ENCODE peak calls at places on chromosome 21, in seven cellular contexts. One of them, this sample, is unnamed.

GRCh38 chr21:31559368-31560119 is 99.9 kb upstream of the SOD1 start:
- DNase-seq in GM12865: peak; percentile 78
- DNase-seq in HL-60: no peak
- DNase-seq in LNCaP clone FGC: no peak
- DNase-seq in stomach: peak; percentile 90
- DNase-seq in upper lobe of right lung: peak; percentile 88
- DNase-seq in MM.1S: peak; percentile 99
- DNase-seq in this sample: peak; percentile 63

GRCh38 chr21:38386967-38387366 is 111.3 kb downstream of the ERG start:
- DNase-seq in GM12865: no peak
- DNase-seq in HL-60: peak; percentile 47
- DNase-seq in LNCaP clone FGC: no peak
- DNase-seq in stomach: no peak
- DNase-seq in upper lobe of right lung: no peak
- DNase-seq in MM.1S: peak; percentile 20
- DNase-seq in this sample: no peak

GRCh38 chr21:34878940-34879339 is 170.2 kb downstream of the RUNX1 start:
- DNase-seq in GM12865: no peak
- DNase-seq in HL-60: no peak
- DNase-seq in LNCaP clone FGC: no peak
- DNase-seq in stomach: no peak
- DNase-seq in upper lobe of right lung: no peak
- DNase-seq in MM.1S: no peak
- DNase-seq in this sample: no peak

GRCh38 chr21:21097425-21097824 is 99.2 kb downstream of the NCAM2 start:
- DNase-seq in GM12865: no peak
- DNase-seq in HL-60: no peak
- DNase-seq in LNCaP clone FGC: no peak
- DNase-seq in stomach: no peak
- DNase-seq in upper lobe of right lung: no peak
- DNase-seq in MM.1S: no peak
- DNase-seq in this sample: no peak

GRCh38 chr21:15631342-15631741 is 98.4 kb upstream of the USP25 start:
- DNase-seq in GM12865: no peak
- DNase-seq in HL-60: no peak
- DNase-seq in LNCaP clone FGC: no peak
- DNase-seq in stomach: no peak
- DNase-seq in upper lobe of right lung: no peak
- DNase-seq in MM.1S: no peak
- DNase-seq in this sample: no peak

GRCh38 chr21:44984428-44984791 is 44.6 kb downstream of the SLX9 start:
- DNase-seq in GM12865: no peak
- DNase-seq in HL-60: no peak
- DNase-seq in LNCaP clone FGC: no peak
- DNase-seq in stomach: no peak
- DNase-seq in upper lobe of right lung: peak; percentile 65
- DNase-seq in MM.1S: no peak
- DNase-seq in this sample: no peak

GRCh38 chr21:15722591-15723324 is 7.0 kb upstream of the USP25 start:
- DNase-seq in GM12865: no peak
- DNase-seq in HL-60: no peak
- DNase-seq in LNCaP clone FGC: peak; percentile 63
- DNase-seq in stomach: peak; percentile 43
- DNase-seq in upper lobe of right lung: no peak
- DNase-seq in MM.1S: no peak
- DNase-seq in this sample: no peak

GRCh38 chr21:45471229-45472052 is 66.5 kb downstream of the COL18A1 start:
- DNase-seq in GM12865: no peak
- DNase-seq in HL-60: no peak
- DNase-seq in LNCaP clone FGC: no peak
- DNase-seq in stomach: no peak
- DNase-seq in upper lobe of right lung: no peak
- DNase-seq in MM.1S: no peak
- DNase-seq in this sample: no peak

GRCh38 chr21:39728341-39728740 is 16.6 kb upstream of the IGSF5 start:
- DNase-seq in GM12865: no peak
- DNase-seq in HL-60: no peak
- DNase-seq in LNCaP clone FGC: no peak
- DNase-seq in stomach: no peak
- DNase-seq in upper lobe of right lung: no peak
- DNase-seq in MM.1S: no peak
- DNase-seq in this sample: no peak

GRCh38 chr21:35090403-35090802 is 41.3 kb upstream of the RUNX1 start:
- DNase-seq in GM12865: no peak
- DNase-seq in HL-60: no peak
- DNase-seq in LNCaP clone FGC: no peak
- DNase-seq in stomach: no peak
- DNase-seq in upper lobe of right lung: no peak
- DNase-seq in MM.1S: no peak
- DNase-seq in this sample: no peak

GRCh38 chr21:43702785-43703067 is 16.2 kb upstream of the PDXK start:
- DNase-seq in GM12865: no peak
- DNase-seq in HL-60: no peak
- DNase-seq in LNCaP clone FGC: no peak
- DNase-seq in stomach: no peak
- DNase-seq in upper lobe of right lung: no peak
- DNase-seq in MM.1S: no peak
- DNase-seq in this sample: no peak

GRCh38 chr21:20856926-20857325 is 141.3 kb upstream of the NCAM2 start:
- DNase-seq in GM12865: no peak
- DNase-seq in HL-60: no peak
- DNase-seq in LNCaP clone FGC: peak; percentile 87
- DNase-seq in stomach: no peak
- DNase-seq in upper lobe of right lung: no peak
- DNase-seq in MM.1S: no peak
- DNase-seq in this sample: no peak

GRCh38 chr21:45558044-45558721 is 15.9 kb upstream of the SLC19A1 start:
- DNase-seq in GM12865: no peak
- DNase-seq in HL-60: no peak
- DNase-seq in LNCaP clone FGC: no peak
- DNase-seq in stomach: peak; percentile 18
- DNase-seq in upper lobe of right lung: peak; percentile 63
- DNase-seq in MM.1S: no peak
- DNase-seq in this sample: no peak

GRCh38 chr21:23131177-23131576 is 2133.0 kb downstream of the NCAM2 start:
- DNase-seq in GM12865: no peak
- DNase-seq in HL-60: no peak
- DNase-seq in LNCaP clone FGC: no peak
- DNase-seq in stomach: no peak
- DNase-seq in upper lobe of right lung: no peak
- DNase-seq in MM.1S: no peak
- DNase-seq in this sample: no peak

GRCh38 chr21:24395320-24395933 is 1211.9 kb downstream of the MRPL39 start:
- DNase-seq in GM12865: no peak
- DNase-seq in HL-60: no peak
- DNase-seq in LNCaP clone FGC: no peak
- DNase-seq in stomach: no peak
- DNase-seq in upper lobe of right lung: no peak
- DNase-seq in MM.1S: no peak
- DNase-seq in this sample: no peak

GRCh38 chr21:16406355-16406754 is 676.6 kb downstream of the USP25 start:
- DNase-seq in GM12865: no peak
- DNase-seq in HL-60: no peak
- DNase-seq in LNCaP clone FGC: no peak
- DNase-seq in stomach: no peak
- DNase-seq in upper lobe of right lung: no peak
- DNase-seq in MM.1S: no peak
- DNase-seq in this sample: no peak

GRCh38 chr21:39232926-39233325 is 49.7 kb upstream of the PSMG1 start:
- DNase-seq in GM12865: no peak
- DNase-seq in HL-60: no peak
- DNase-seq in LNCaP clone FGC: peak; percentile 78
- DNase-seq in stomach: no peak
- DNase-seq in upper lobe of right lung: no peak
- DNase-seq in MM.1S: no peak
- DNase-seq in this sample: no peak

GRCh38 chr21:44710294-44710665 is 1.1 kb downstream of the TSPEAR start:
- DNase-seq in GM12865: no peak
- DNase-seq in HL-60: no peak
- DNase-seq in LNCaP clone FGC: no peak
- DNase-seq in stomach: no peak
- DNase-seq in upper lobe of right lung: peak; percentile 52
- DNase-seq in MM.1S: no peak
- DNase-seq in this sample: no peak

GRCh38 chr21:32599146-32599925 is 12.8 kb downstream of the CFAP298 start:
- DNase-seq in GM12865: no peak
- DNase-seq in HL-60: no peak
- DNase-seq in LNCaP clone FGC: no peak
- DNase-seq in stomach: no peak
- DNase-seq in upper lobe of right lung: no peak
- DNase-seq in MM.1S: no peak
- DNase-seq in this sample: no peak

GRCh38 chr21:33201945-33202344 is 27.8 kb upstream of the IFNAR2 start:
- DNase-seq in GM12865: no peak
- DNase-seq in HL-60: no peak
- DNase-seq in LNCaP clone FGC: no peak
- DNase-seq in stomach: no peak
- DNase-seq in upper lobe of right lung: no peak
- DNase-seq in MM.1S: no peak
- DNase-seq in this sample: no peak

GRCh38 chr21:29656504-29657227 is 283.1 kb downstream of the GRIK1 start:
- DNase-seq in GM12865: peak; percentile 14
- DNase-seq in HL-60: peak; percentile 51
- DNase-seq in LNCaP clone FGC: no peak
- DNase-seq in stomach: no peak
- DNase-seq in upper lobe of right lung: no peak
- DNase-seq in MM.1S: no peak
- DNase-seq in this sample: no peak

GRCh38 chr21:32455548-32455947 is 43.0 kb downstream of the EVA1C start:
- DNase-seq in GM12865: no peak
- DNase-seq in HL-60: no peak
- DNase-seq in LNCaP clone FGC: no peak
- DNase-seq in stomach: no peak
- DNase-seq in upper lobe of right lung: no peak
- DNase-seq in MM.1S: no peak
- DNase-seq in this sample: no peak

GRCh38 chr21:18049461-18049860 is 195.2 kb upstream of the CHODL start:
- DNase-seq in GM12865: no peak
- DNase-seq in HL-60: no peak
- DNase-seq in LNCaP clone FGC: no peak
- DNase-seq in stomach: no peak
- DNase-seq in upper lobe of right lung: no peak
- DNase-seq in MM.1S: no peak
- DNase-seq in this sample: no peak

GRCh38 chr21:25551548-25551947 is 55.7 kb downstream of the MRPL39 start:
- DNase-seq in GM12865: peak; percentile 39
- DNase-seq in HL-60: no peak
- DNase-seq in LNCaP clone FGC: no peak
- DNase-seq in stomach: no peak
- DNase-seq in upper lobe of right lung: no peak
- DNase-seq in MM.1S: no peak
- DNase-seq in this sample: no peak

GRCh38 chr21:34952701-34953100 is 96.4 kb downstream of the RUNX1 start:
- DNase-seq in GM12865: no peak
- DNase-seq in HL-60: no peak
- DNase-seq in LNCaP clone FGC: no peak
- DNase-seq in stomach: no peak
- DNase-seq in upper lobe of right lung: no peak
- DNase-seq in MM.1S: no peak
- DNase-seq in this sample: no peak

GRCh38 chr21:25457411-25457810 is 149.9 kb downstream of the MRPL39 start:
- DNase-seq in GM12865: peak; percentile 87
- DNase-seq in HL-60: peak; percentile 12
- DNase-seq in LNCaP clone FGC: no peak
- DNase-seq in stomach: no peak
- DNase-seq in upper lobe of right lung: no peak
- DNase-seq in MM.1S: peak; percentile 89
- DNase-seq in this sample: peak; percentile 84

GRCh38 chr21:38619865-38620513 is 121.7 kb upstream of the ERG start:
- DNase-seq in GM12865: no peak
- DNase-seq in HL-60: no peak
- DNase-seq in LNCaP clone FGC: no peak
- DNase-seq in stomach: no peak
- DNase-seq in upper lobe of right lung: no peak
- DNase-seq in MM.1S: no peak
- DNase-seq in this sample: no peak

GRCh38 chr21:33293811-33294216 is 27.6 kb downstream of the IL10RB start:
- DNase-seq in GM12865: no peak
- DNase-seq in HL-60: no peak
- DNase-seq in LNCaP clone FGC: no peak
- DNase-seq in stomach: no peak
- DNase-seq in upper lobe of right lung: no peak
- DNase-seq in MM.1S: peak; percentile 86
- DNase-seq in this sample: no peak

DNA sequence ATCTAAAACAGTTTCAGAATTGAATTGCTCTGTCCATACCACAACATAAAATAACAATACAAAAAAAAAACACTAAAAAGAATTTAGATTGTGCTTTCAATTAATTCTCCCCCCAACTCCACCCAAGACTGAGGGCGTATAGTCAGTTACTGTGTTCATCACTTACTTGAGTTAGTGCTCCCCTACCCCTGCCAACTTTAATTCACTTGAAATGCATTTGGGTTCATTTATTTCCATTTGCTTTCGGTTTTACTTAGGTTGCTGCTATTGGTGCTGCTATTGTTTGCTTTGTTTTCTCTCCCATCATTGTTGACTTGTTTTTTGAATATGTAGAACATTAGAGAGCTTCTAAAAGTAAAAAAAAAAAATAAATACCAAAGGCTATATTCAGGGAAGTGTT is 10.7 kb upstream of the CYYR1 start:
- DNase-seq in GM12865: no peak
- DNase-seq in HL-60: no peak
- DNase-seq in LNCaP clone FGC: no peak
- DNase-seq in stomach: no peak
- DNase-seq in upper lobe of right lung: no peak
- DNase-seq in MM.1S: no peak
- DNase-seq in this sample: no peak
- H3K4me3 ChIP-seq in GM12865: no peak overlapping the region
- H3K4me3 ChIP-seq in HL-60: no peak overlapping the region
- H3K4me3 ChIP-seq in LNCaP clone FGC: no peak overlapping the region
- H3K4me3 ChIP-seq in stomach: no peak overlapping the region
- H3K4me3 ChIP-seq in upper lobe of right lung: no peak overlapping the region
- H3K4me3 ChIP-seq in MM.1S: peak overlapping the region; percentile 24
- H3K4me3 ChIP-seq in this sample: no peak overlapping the region

GRCh38 chr21:41411449-41412089 is 14.5 kb upstream of the MX1 start:
- DNase-seq in GM12865: peak; percentile 71
- DNase-seq in HL-60: no peak
- DNase-seq in LNCaP clone FGC: no peak
- DNase-seq in stomach: peak; percentile 74
- DNase-seq in upper lobe of right lung: peak; percentile 88
- DNase-seq in MM.1S: no peak
- DNase-seq in this sample: no peak
- TF ChIP-seq CTCF in GM12865: peak; percentile 22
- TF ChIP-seq CTCF in HL-60: no peak
- TF ChIP-seq CTCF in LNCaP clone FGC: no peak
- TF ChIP-seq CTCF in stomach: no peak
- TF ChIP-seq CTCF in upper lobe of right lung: peak; percentile 31
- TF ChIP-seq CTCF in MM.1S: peak; percentile 19
- TF ChIP-seq CTCF in this sample: peak; percentile 48

GRCh38 chr21:42338730-42339715 is 11.8 kb downstream of the TFF2 start:
- DNase-seq in GM12865: peak; percentile 68
- DNase-seq in HL-60: no peak
- DNase-seq in LNCaP clone FGC: no peak
- DNase-seq in stomach: no peak
- DNase-seq in upper lobe of right lung: no peak
- DNase-seq in MM.1S: no peak
- DNase-seq in this sample: no peak
- H3K4me3 ChIP-seq in GM12865: no peak overlapping the region
- H3K4me3 ChIP-seq in HL-60: no peak overlapping the region
- H3K4me3 ChIP-seq in LNCaP clone FGC: no peak overlapping the region
- H3K4me3 ChIP-seq in stomach: no peak overlapping the region
- H3K4me3 ChIP-seq in upper lobe of right lung: no peak overlapping the region
- H3K4me3 ChIP-seq in MM.1S: no peak overlapping the region
- H3K4me3 ChIP-seq in this sample: no peak overlapping the region

GRCh38 chr21:37220433-37220980 is 46.6 kb downstream of the VPS26C start:
- DNase-seq in GM12865: no peak
- DNase-seq in HL-60: peak; percentile 47
- DNase-seq in LNCaP clone FGC: no peak
- DNase-seq in stomach: no peak
- DNase-seq in upper lobe of right lung: peak; percentile 71
- DNase-seq in MM.1S: peak; percentile 12
- DNase-seq in this sample: no peak
- TF ChIP-seq CTCF in GM12865: peak; percentile 30
- TF ChIP-seq CTCF in HL-60: no peak
- TF ChIP-seq CTCF in LNCaP clone FGC: no peak
- TF ChIP-seq CTCF in stomach: no peak
- TF ChIP-seq CTCF in upper lobe of right lung: peak; percentile 23
- TF ChIP-seq CTCF in MM.1S: no peak
- TF ChIP-seq CTCF in this sample: peak; percentile 29

This sample was measured in GM12864.